ENCODE peak calls at places on chromosomes 2 and 18, in ten cellular contexts. J is upper lobe of right lung; N is Karpas-422; R is GM23338; Z is breast epithelium; Y is GM12878; W is CD8-positive, alpha-beta memory T cell; B is MM.1S; P is astrocyte; O is CD4-positive, alpha-beta memory T cell. I is an unnamed sample. For H3K36me3, the result is how much of the 10 kb centered on the place peaks cover.

GRCh38 chr2:175745911-175746310 is 256.2 kb downstream of the LNPK start:
- DNase-seq in Y (no peak), O (no peak), N (no peak), R (no peak), B (no peak), W (no peak), P (no peak), J (no peak), Z (no peak), I (no peak)

GRCh38 chr2:169693344-169693743 is 861 bp downstream of the CFAP210 start:
- DNase-seq in R (peak), P (no peak), Z (no peak), Y (no peak), N (peak), O (peak), J (no peak), W (no peak), B (no peak), I (no peak)

GRCh38 chr2:179612108-179612507 is 249.3 kb downstream of the ZNF385B start:
- DNase-seq in Y (no peak), O (no peak), B (no peak), N (no peak), J (no peak), P (peak), Z (no peak), W (no peak), R (no peak), I (no peak)

GRCh38 chr2:112688086-112688880 is 32.5 kb upstream of the NT5DC4 start:
- DNase-seq in Y (no peak), O (no peak), R (no peak), N (no peak), W (no peak), B (no peak), J (no peak), P (no peak), Z (no peak), I (no peak)

GRCh38 chr2:157056200-157056676 is 201.3 kb upstream of the GALNT5 start:
- DNase-seq in B (peak), Z (no peak), J (no peak), O (no peak), P (peak), Y (no peak), N (no peak), R (no peak), W (no peak), I (no peak)

GRCh38 chr2:72108121-72108520 is 39.5 kb downstream of the CYP26B1 start:
- DNase-seq in J (no peak), P (peak), O (no peak), Z (no peak), B (no peak), N (no peak), R (no peak), W (no peak), Y (no peak), I (no peak)

GRCh38 chr2:158586491-158586890 is 129.7 kb downstream of the PKP4 start:
- DNase-seq in O (no peak), Z (no peak), R (no peak), Y (no peak), P (peak), N (no peak), W (no peak), J (no peak), B (no peak), I (no peak)

GRCh38 chr2:136019304-136019703 is 33.9 kb upstream of the DARS1 start:
- DNase-seq in B (no peak), P (no peak), J (no peak), W (no peak), N (no peak), O (no peak), Z (no peak), R (no peak), Y (peak), I (no peak)

GRCh38 chr18:28594034-28594433 is 417.1 kb upstream of the CDH2 start:
- DNase-seq in R (no peak), O (no peak), B (no peak), J (no peak), P (peak), Z (no peak), W (no peak), N (no peak), Y (no peak), I (no peak)

GRCh38 chr2:21422050-21422449 is 298.3 kb downstream of the TDRD15 start:
- DNase-seq in Z (no peak), O (no peak), Y (no peak), P (no peak), R (peak), W (no peak), J (peak), N (peak), B (peak), I (no peak)

GRCh38 chr2:206212673-206213513 is 53.2 kb downstream of the EEF1B2 start:
- DNase-seq in Y (no peak), R (peak), P (peak), B (no peak), N (no peak), Z (no peak), J (no peak), W (no peak), O (no peak), I (no peak)

GRCh38 chr2:26977012-26977411 is 6.6 kb downstream of the MAPRE3 start:
- DNase-seq in W (no peak), R (no peak), J (no peak), N (no peak), P (no peak), Z (no peak), O (no peak), B (no peak), Y (no peak), I (no peak)

GRCh38 chr18:60082790-60083189 is 183.0 kb downstream of the PMAIP1 start:
- DNase-seq in Y (no peak), W (no peak), B (peak), J (no peak), O (no peak), Z (no peak), N (no peak), R (no peak), P (peak), I (no peak)

GRCh38 chr2:223044916-223045700 is 6.9 kb upstream of the KCNE4 start:
- DNase-seq in Y (no peak), R (no peak), P (no peak), J (no peak), O (no peak), W (no peak), Z (no peak), B (no peak), N (no peak), I (peak)

GRCh38 chr2:46097714-46098480 is 199.3 kb upstream of the EPAS1 start:
- DNase-seq in N (no peak), B (no peak), R (no peak), W (no peak), J (no peak), Z (no peak), P (peak), Y (no peak), O (no peak), I (no peak)

GRCh38 chr2:64779117-64779690 is 125.5 kb upstream of the SERTAD2 start:
- DNase-seq in N (no peak), O (peak), Y (no peak), P (peak), W (no peak), R (no peak), B (no peak), Z (no peak), J (no peak), I (no peak)

GRCh38 chr18:10926565-10927194 is 222.7 kb downstream of the PIEZO2 start:
- DNase-seq in W (no peak), Z (no peak), N (no peak), J (no peak), O (no peak), P (peak), Y (peak), R (peak), B (no peak), I (no peak)

GRCh38 chr18:10928971-10929373 is 220.4 kb downstream of the PIEZO2 start:
- DNase-seq in J (no peak), W (no peak), R (no peak), P (peak), O (no peak), N (no peak), Y (peak), Z (no peak), B (peak), I (no peak)

GRCh38 chr18:10930078-10930477 is 219.3 kb downstream of the PIEZO2 start:
- DNase-seq in R (peak), W (no peak), B (no peak), P (no peak), J (no peak), N (no peak), O (no peak), Y (no peak), Z (no peak), I (no peak)

GRCh38 chr18:10927290-10927979 is 221.9 kb downstream of the PIEZO2 start:
- DNase-seq in Y (no peak), R (no peak), P (peak), W (no peak), J (no peak), N (no peak), Z (no peak), B (no peak), O (no peak), I (no peak)

GRCh38 chr18:10927980-10928605 is 221.3 kb downstream of the PIEZO2 start:
- DNase-seq in Z (no peak), Y (peak), B (no peak), R (no peak), W (no peak), P (peak), J (no peak), O (no peak), N (no peak), I (no peak)
- H3K27ac ChIP-seq in Z (no peak), Y (peak), B (no peak), R (no peak), W (no peak), P (peak), J (no peak), O (no peak), N (no peak), I (peak)

GRCh38 chr2:152694161-152694661 is 23.1 kb downstream of the PRPF40A start:
- DNase-seq in P (peak), Y (no peak), O (peak), N (no peak), Z (no peak), B (peak), W (peak), R (no peak), J (no peak), I (no peak)
- H3K4me3 ChIP-seq in P (peak), Y (peak), O (no peak), N (no peak), Z (peak), B (peak), W (no peak), R (no peak), J (peak), I (no peak)

DNA sequence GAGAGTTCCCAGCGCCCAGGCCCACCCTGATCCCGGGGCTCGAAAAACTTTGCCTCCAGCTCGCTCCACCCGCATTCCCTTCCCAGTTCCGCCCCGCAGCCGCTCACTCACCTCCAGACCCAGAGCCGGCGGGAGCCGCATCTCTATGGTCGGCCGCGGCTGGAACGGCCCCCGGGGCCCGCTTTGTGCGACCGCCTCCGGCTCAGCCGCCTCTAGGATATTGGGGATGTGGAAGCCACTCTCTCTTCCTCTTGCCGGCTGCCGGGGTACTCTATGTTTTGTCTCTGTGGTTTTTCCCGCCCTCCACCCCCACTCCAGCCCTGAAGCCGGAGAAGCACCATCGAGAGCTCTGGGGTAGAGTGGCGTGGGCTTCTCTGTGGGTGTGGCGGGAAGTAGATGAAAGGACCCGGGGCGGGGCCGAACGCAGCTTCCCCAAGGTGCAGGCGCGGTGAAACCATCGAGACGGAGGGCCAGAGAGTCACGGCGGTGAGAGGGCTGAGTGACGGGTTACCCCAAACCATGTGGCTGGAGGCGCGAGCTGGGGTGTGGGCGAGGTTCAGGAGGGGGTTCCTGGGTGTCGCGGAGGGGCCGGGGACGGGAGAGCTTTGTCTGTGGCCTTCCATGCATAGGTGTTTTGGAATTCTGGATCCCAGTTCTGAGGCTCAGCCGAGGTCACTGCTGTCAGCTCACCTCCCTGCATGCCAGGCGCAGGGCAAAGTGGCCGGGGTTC is at the start of the genes BCS1L and ZNF142:
- DNase-seq in Y (peak), Z (peak), P (peak), J (peak), W (peak), O (peak), B (peak), R (peak), N (peak), I (no peak)
- H3K36me3 ChIP-seq in Y (under half), Z (under half), P (under half), J (half or more), W (under half), O (half or more), B (under half), R (under half), N (under half), I (under half)

GRCh38 chr18:23302852-23303527 is 150.1 kb upstream of the RIOK3 start:
- DNase-seq in N (no peak), O (no peak), W (no peak), Z (no peak), B (no peak), Y (no peak), R (no peak), J (no peak), P (peak), I (no peak)
- H3K27ac ChIP-seq in N (no peak), O (no peak), W (no peak), Z (peak), B (no peak), Y (no peak), R (peak), J (peak), P (peak), I (peak)

DNA sequence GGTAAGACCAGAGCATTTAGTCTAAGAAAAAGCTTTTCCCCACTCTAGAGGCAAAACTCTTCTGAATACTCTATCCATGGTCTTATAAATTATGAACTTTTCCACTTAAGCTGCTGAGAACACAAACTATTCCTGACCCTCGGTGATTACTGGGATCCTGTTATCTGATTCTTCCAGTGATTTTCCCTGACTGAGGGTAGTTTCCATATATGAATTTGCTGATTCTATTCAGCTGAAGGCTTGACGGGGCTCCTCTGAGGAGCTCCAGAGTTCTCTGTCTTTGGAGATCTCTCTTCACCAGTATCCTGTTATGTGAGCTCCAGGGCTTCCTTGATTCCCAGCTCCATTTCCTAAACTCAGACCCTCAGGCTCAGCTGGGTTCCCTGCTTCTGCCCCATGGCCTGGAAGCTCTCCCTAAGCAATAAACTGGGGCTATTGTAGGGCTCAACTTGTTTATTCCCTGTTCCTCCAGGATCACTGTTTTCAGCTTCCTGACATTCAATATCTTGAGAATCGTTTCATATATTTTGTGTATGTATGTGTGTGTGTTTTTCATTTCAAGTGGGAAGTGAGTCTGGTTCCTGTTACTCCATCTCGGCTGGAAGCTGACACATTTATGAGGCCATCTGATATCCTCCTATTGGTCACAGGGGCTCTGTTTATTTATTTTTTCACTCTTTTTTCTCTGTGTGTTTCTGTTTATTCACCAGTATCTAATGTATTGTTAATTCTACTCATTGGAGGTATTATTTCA is 78.2 kb downstream of the ARHGAP28 start:
- DNase-seq in Y (no peak), W (no peak), J (no peak), Z (no peak), P (no peak), R (no peak), N (no peak), B (no peak), O (no peak), I (no peak)
- H3K4me3 ChIP-seq in Y (no peak), W (no peak), J (no peak), Z (no peak), P (no peak), R (no peak), N (no peak), B (no peak), O (no peak), I (no peak)

GRCh38 chr2:99593692-99594427 is 104.0 kb upstream of the REV1 start:
- DNase-seq in W (no peak), Z (no peak), Y (no peak), O (no peak), R (no peak), J (no peak), P (no peak), B (no peak), N (no peak), I (no peak)
- H3K36me3 ChIP-seq in W (under half), Z (under half), Y (under half), O (under half), R (under half), J (under half), P (under half), B (under half), N (under half), I (under half)

DNA sequence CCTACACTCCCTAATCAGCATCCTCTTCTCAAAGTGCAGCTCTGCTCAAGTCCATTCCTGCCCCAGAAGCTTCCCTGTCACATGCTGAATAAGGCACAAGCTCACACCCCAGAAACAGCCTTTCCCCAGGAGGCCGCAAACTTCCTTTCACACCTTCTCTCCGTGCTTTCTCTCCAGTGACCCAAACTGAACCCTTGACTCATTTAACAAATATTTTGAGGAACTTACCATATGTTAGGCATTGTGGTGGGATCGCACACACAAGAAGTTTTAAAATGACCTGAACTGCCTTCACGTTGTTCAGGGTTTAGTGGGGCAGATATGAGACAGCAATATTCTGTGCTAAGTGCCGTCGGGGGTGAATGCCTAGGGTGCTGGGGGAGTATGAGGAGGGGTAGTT is 161.3 kb downstream of the INSIG2 start:
- DNase-seq in P (peak), Z (no peak), R (peak), Y (peak), W (no peak), J (no peak), B (no peak), O (no peak), N (no peak), I (no peak)
- H3K27ac ChIP-seq in P (no peak), Z (no peak), R (no peak), Y (peak), W (no peak), J (no peak), B (no peak), O (no peak), N (no peak), I (no peak)

I was measured in vagina.